ENCODE peak calls at places on chromosomes 4 and X, in four cellular contexts. One of them, this sample, is unnamed.

GRCh38 chr4:122152699-122153328 is 683 bp downstream of the BLTP1 start:
- DNase-seq in thyroid gland: peak; percentile 58
- DNase-seq in right cardiac atrium: peak; percentile 35
- DNase-seq in brain microvascular endothelial cell: peak; percentile 9
- DNase-seq in this sample: peak; percentile 36

GRCh38 chrX:786441-786881 is 155.9 kb downstream of the SHOX start:
- DNase-seq in right cardiac atrium: no peak
- DNase-seq in brain microvascular endothelial cell: no peak
- DNase-seq in thyroid gland: no peak
- DNase-seq in this sample: no peak

GRCh38 chr4:91064157-91064853 is 937.1 kb downstream of the CCSER1 start:
- DNase-seq in thyroid gland: peak; percentile 26
- DNase-seq in brain microvascular endothelial cell: no peak
- DNase-seq in right cardiac atrium: no peak
- DNase-seq in this sample: peak; percentile 35

GRCh38 chr4:123444298-123444731 is 47.7 kb downstream of the SPRY1 start:
- DNase-seq in thyroid gland: no peak
- DNase-seq in brain microvascular endothelial cell: peak; percentile 29
- DNase-seq in right cardiac atrium: peak; percentile 37
- DNase-seq in this sample: peak; percentile 42

GRCh38 chrX:13473666-13474516 is 95.5 kb upstream of the EGFL6 start:
- DNase-seq in thyroid gland: no peak
- DNase-seq in right cardiac atrium: no peak
- DNase-seq in brain microvascular endothelial cell: peak; percentile 29
- DNase-seq in this sample: no peak

GRCh38 chr4:139184129-139184528 is 7.1 kb upstream of the ELF2 start:
- DNase-seq in brain microvascular endothelial cell: no peak
- DNase-seq in right cardiac atrium: no peak
- DNase-seq in thyroid gland: no peak
- DNase-seq in this sample: no peak

GRCh38 chrX:44945736-44946135 is 72.7 kb downstream of the KDM6A start:
- DNase-seq in right cardiac atrium: no peak
- DNase-seq in thyroid gland: no peak
- DNase-seq in brain microvascular endothelial cell: no peak
- DNase-seq in this sample: no peak

GRCh38 chrX:32871636-32872035 is 339.7 kb downstream of the DMD start:
- DNase-seq in brain microvascular endothelial cell: no peak
- DNase-seq in right cardiac atrium: no peak
- DNase-seq in thyroid gland: no peak
- DNase-seq in this sample: no peak

GRCh38 chrX:41921492-41922124 is 1.7 kb downstream of the CASK start:
- DNase-seq in right cardiac atrium: no peak
- DNase-seq in thyroid gland: no peak
- DNase-seq in brain microvascular endothelial cell: no peak
- DNase-seq in this sample: no peak

GRCh38 chr4:17814140-17814539 is 3.4 kb downstream of the NCAPG start:
- DNase-seq in thyroid gland: no peak
- DNase-seq in right cardiac atrium: no peak
- DNase-seq in brain microvascular endothelial cell: peak; percentile 48
- DNase-seq in this sample: no peak

GRCh38 chrX:47264507-47265173 is 31.8 kb downstream of the USP11 start:
- DNase-seq in right cardiac atrium: no peak
- DNase-seq in brain microvascular endothelial cell: peak; percentile 47
- DNase-seq in thyroid gland: no peak
- DNase-seq in this sample: no peak

GRCh38 chr4:93834371-93835066 is 6.0 kb downstream of the ATOH1 start:
- DNase-seq in brain microvascular endothelial cell: no peak
- DNase-seq in right cardiac atrium: no peak
- DNase-seq in thyroid gland: no peak
- DNase-seq in this sample: no peak

DNA sequence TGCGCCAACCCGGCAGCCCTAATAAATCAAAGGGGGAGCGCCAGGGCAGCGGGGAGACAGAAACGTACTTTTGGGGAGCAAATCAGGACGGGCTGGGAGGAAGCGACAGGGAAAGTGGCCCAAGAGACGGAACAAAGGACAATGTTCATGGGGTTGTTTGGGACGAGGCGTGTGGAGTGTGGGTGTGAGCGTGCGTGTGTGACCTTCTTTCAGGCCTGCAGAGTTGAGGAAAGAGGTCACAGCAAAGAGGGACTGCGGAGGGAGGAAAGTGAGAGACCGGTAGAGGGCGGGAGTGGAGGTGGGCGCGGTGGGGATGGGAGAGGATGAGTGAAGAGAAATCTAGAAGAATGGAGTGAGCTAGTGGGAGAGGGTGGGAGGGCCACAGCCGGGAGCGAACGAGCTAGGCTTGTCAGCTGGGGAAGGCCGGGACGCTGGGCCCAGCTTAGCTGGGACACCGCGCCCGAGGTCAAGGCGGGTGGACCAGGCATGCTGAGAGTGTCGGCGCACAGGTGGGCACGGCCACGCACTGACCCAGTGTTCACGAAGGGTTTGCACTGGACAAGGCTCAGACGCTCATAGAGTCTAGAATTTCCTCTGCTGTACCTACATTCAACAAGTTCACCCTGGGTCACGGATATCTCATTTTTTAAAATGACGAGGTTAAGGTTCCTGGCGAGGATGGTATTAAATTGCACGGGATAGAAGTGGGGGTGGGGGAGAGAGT is 14.7 kb upstream of the PITX2 start:
- DNase-seq in brain microvascular endothelial cell: no peak
- DNase-seq in right cardiac atrium: no peak
- DNase-seq in thyroid gland: no peak
- DNase-seq in this sample: no peak
- H3K27me3 ChIP-seq in brain microvascular endothelial cell: peaks cover 94% of the 10 kb centered on the region
- H3K27me3 ChIP-seq in right cardiac atrium: peaks cover 3% of the 10 kb centered on the region
- H3K27me3 ChIP-seq in thyroid gland: peaks cover 77% of the 10 kb centered on the region
- H3K27me3 ChIP-seq in this sample: peaks cover 66% of the 10 kb centered on the region

DNA sequence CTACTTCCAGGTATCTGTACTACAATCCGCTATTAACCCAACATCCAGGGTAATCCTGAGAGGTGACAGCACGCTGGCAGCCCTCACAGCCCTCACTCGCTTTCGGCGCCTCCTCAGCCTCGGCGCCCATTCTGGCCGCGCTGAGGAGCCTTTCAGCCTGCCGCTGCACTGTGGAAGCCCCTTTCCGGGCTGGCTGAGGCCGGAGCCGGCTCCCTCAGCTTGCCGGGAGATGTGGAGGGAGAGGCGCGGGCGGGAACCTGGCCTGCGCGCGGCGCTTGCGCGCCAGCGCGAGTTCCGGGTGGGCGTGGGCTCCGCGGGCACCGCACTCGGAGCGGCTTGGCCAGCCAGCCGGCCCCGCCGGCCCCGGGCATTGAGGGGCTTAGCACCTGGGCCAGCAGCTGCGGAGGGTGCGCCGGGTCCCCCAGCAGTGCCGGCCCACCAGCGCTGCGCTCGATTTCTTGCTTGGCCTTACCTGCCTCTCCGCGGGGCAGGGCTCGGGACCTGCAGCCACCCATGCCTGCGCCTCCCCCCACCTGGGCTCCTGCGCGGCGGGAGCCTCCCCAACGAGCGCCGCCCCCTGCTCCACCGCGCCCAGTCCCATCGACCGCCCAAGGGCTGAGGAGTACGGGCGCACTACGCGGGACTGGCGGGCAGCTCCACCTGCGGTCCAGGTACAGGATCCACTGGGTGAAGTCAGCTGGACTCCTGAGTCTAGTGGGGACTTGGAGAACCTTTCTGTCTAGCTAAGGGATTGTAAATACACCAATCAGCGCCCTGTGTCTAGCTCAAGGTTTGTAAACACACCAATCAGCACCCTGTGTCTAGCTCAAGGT is 87.3 kb downstream of the PRSS12 start:
- DNase-seq in brain microvascular endothelial cell: no peak
- DNase-seq in thyroid gland: peak; percentile 48
- DNase-seq in right cardiac atrium: peak; percentile 15
- DNase-seq in this sample: peak; percentile 53
- H3K27ac ChIP-seq in brain microvascular endothelial cell: no peak overlapping the region
- H3K27ac ChIP-seq in thyroid gland: no peak overlapping the region
- H3K27ac ChIP-seq in right cardiac atrium: no peak overlapping the region
- H3K27ac ChIP-seq in this sample: peak overlapping the region; percentile 64

DNA sequence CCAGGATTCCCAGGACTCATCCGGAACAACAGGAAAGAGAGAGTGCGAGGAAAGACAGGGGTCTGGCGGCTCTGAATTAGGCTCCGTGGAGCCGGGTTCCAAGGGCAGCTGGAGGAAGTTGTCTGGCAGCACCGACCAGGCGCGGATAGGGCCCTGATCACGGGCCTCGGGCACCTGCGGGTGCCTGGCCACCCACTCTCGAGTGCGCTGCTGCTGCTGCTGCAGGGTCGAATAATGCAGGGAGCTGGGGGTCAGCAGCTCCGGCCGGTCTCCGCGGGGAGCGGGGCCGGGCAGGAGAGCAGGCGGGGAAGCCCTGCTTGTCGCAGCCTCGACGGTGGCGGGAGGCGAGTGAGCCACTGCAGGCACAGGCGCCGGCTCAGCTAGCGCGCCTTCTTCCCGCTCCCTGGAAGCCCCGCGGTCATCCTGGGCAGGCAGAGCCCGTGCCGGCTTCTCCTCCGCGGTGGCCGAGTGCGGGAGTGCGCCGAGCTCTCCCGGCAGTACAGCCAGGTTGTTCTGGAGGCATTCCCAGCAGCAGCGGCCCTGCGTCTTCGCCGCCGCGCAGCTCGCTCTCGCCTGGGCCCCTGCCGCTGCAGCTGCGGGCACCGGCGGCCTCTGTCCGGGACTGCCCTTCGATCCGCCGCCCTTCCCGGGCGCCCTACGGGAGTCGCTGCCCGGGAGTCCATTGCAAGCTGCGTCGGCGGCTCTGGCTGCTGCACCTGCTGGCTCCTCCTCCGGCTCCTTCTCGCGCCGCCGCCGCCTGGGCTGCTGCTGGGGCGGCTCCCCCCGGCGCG is 1.0 kb downstream of the SOWAHB start:
- DNase-seq in right cardiac atrium: peak; percentile 14
- DNase-seq in thyroid gland: peak; percentile 68
- DNase-seq in brain microvascular endothelial cell: no peak
- DNase-seq in this sample: peak; percentile 75
- H3K27me3 ChIP-seq in right cardiac atrium: no peaks in the 10 kb centered on the region
- H3K27me3 ChIP-seq in thyroid gland: no peaks in the 10 kb centered on the region
- H3K27me3 ChIP-seq in brain microvascular endothelial cell: peaks cover 7% of the 10 kb centered on the region
- H3K27me3 ChIP-seq in this sample: no peaks in the 10 kb centered on the region

DNA sequence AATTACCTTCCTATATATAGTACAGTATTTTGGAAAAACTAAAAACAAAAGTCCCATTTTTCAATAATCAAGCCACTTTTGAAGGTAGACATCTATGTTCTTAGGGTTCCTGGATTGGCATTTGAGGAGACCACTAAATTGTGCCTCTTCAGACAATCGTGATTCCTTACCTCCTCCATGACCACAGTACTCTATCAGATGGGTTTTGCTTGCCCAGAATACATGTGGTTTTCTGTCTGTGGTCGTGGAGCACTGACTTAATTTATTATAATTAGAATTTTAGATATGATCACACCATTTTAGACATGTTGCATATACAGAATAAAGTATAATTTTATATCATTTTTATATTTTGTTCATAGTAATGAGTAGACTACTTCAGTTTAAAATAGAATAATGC is 67.9 kb downstream of the NDST3 start:
- DNase-seq in thyroid gland: no peak
- DNase-seq in brain microvascular endothelial cell: no peak
- DNase-seq in right cardiac atrium: no peak
- DNase-seq in this sample: no peak
- H3K27ac ChIP-seq in thyroid gland: no peak overlapping the region
- H3K27ac ChIP-seq in brain microvascular endothelial cell: no peak overlapping the region
- H3K27ac ChIP-seq in right cardiac atrium: no peak overlapping the region
- H3K27ac ChIP-seq in this sample: no peak overlapping the region

GRCh38 chr4:153784300-153784699 is 4.6 kb downstream of the SFRP2 start:
- DNase-seq in thyroid gland: no peak
- DNase-seq in brain microvascular endothelial cell: no peak
- DNase-seq in right cardiac atrium: no peak
- DNase-seq in this sample: no peak
- H3K27me3 ChIP-seq in thyroid gland: peaks cover 14% of the 10 kb centered on the region
- H3K27me3 ChIP-seq in brain microvascular endothelial cell: peaks cover 44% of the 10 kb centered on the region
- H3K27me3 ChIP-seq in right cardiac atrium: no peaks in the 10 kb centered on the region
- H3K27me3 ChIP-seq in this sample: no peaks in the 10 kb centered on the region

DNA sequence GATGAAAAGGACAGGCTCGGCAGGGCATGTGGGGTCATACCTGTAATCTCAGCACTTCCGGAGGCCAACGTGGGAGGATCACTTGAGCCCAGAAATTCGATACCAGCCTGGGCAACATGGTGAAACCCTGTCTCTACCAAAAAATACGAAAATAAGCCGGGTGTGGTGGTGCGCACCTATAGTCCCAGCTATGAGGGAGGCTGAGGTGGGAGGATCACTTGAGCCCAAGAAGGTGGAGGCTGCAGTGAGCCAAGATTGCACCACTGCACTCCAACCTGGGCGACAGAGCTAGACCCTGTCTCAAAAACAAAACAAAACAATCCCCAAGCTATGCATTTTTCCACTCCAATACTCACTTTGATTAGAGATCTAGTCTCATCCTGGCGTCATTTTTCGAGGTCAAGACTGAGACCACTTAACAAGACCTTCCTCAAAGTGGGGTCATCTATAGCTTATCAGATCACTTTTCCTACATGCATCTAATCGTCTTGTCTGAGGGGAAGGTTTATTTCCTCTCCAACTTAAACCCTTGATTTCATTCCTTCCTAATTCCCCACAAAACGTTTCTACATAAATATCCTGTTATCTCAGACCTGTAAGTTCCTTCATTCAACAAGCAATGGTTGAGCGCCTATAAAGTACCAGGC is 1.3 kb downstream of the NKAP start:
- DNase-seq in brain microvascular endothelial cell: no peak
- DNase-seq in thyroid gland: no peak
- DNase-seq in right cardiac atrium: no peak
- DNase-seq in this sample: no peak
- H3K27ac ChIP-seq in brain microvascular endothelial cell: no peak overlapping the region
- H3K27ac ChIP-seq in thyroid gland: no peak overlapping the region
- H3K27ac ChIP-seq in right cardiac atrium: no peak overlapping the region
- H3K27ac ChIP-seq in this sample: no peak overlapping the region

GRCh38 chr4:8316251-8316771 is 46.8 kb downstream of the HTRA3 start:
- DNase-seq in brain microvascular endothelial cell: no peak
- DNase-seq in right cardiac atrium: no peak
- DNase-seq in thyroid gland: no peak
- DNase-seq in this sample: no peak

GRCh38 chr4:8315343-8316250 is 46.0 kb downstream of the HTRA3 start:
- DNase-seq in right cardiac atrium: no peak
- DNase-seq in brain microvascular endothelial cell: peak; percentile 71
- DNase-seq in thyroid gland: peak; percentile 99
- DNase-seq in this sample: peak; percentile 74

GRCh38 chr4:8317474-8317873 is 47.9 kb downstream of the HTRA3 start:
- DNase-seq in right cardiac atrium: no peak
- DNase-seq in brain microvascular endothelial cell: no peak
- DNase-seq in thyroid gland: no peak
- DNase-seq in this sample: no peak

GRCh38 chr4:8318509-8318908 is 49.0 kb downstream of the HTRA3 start:
- DNase-seq in brain microvascular endothelial cell: no peak
- DNase-seq in thyroid gland: no peak
- DNase-seq in right cardiac atrium: no peak
- DNase-seq in this sample: no peak

DNA sequence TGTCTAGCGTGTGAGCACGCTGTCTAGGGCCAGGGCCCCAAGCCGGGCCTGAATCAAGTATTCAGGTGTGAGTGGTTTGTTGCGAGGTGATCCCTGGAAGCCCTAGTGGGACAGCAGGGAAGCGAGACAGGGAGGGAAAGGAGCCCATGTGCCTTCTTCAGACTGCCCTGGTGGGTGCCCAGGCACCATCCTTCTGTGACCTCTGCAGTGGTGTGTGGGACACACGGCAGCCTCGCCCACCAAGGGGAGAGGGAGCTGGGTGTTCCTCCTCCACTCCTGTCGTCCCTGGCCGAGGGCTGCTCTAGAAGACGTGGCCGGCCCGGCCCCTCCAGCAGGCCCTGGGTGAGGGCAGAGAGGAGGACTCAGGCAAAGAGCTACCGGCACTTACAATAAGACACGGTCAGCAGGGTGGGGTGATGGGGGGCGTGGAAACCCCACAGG is 47.4 kb downstream of the HTRA3 start:
- DNase-seq in brain microvascular endothelial cell: no peak
- DNase-seq in right cardiac atrium: no peak
- DNase-seq in thyroid gland: no peak
- DNase-seq in this sample: no peak
- H3K27me3 ChIP-seq in brain microvascular endothelial cell: no peaks in the 10 kb centered on the region
- H3K27me3 ChIP-seq in right cardiac atrium: no peaks in the 10 kb centered on the region
- H3K27me3 ChIP-seq in thyroid gland: no peaks in the 10 kb centered on the region
- H3K27me3 ChIP-seq in this sample: no peaks in the 10 kb centered on the region

GRCh38 chr4:81491943-81492342 is 20.2 kb upstream of the RASGEF1B start:
- DNase-seq in thyroid gland: no peak
- DNase-seq in right cardiac atrium: no peak
- DNase-seq in brain microvascular endothelial cell: peak; percentile 31
- DNase-seq in this sample: no peak
- H3K27ac ChIP-seq in thyroid gland: no peak overlapping the region
- H3K27ac ChIP-seq in right cardiac atrium: no peak overlapping the region
- H3K27ac ChIP-seq in brain microvascular endothelial cell: no peak overlapping the region
- H3K27ac ChIP-seq in this sample: peak overlapping the region; percentile 27

This sample was measured in body of pancreas.